ENCODE peak calls at places on chromosomes 3 and 15, in six cellular contexts. S is H9, K is colonic mucosa, B is PC-3, W is neural progenitor cell, T is tibial artery. V is an unnamed sample. For H3K9me3, the result is how much of the 10 kb centered on the place peaks cover.

GRCh38 chr3:15557511-15557946 is 36.0 kb upstream of the COLQ start:
- DNase-seq in W (peak), S (peak), K (peak), T (no peak), B (peak), V (peak)

GRCh38 chr3:98761656-98762229 is 1.4 kb upstream of the ST3GAL6 start:
- DNase-seq in T (no peak), K (no peak), B (no peak), W (peak), S (no peak), V (no peak)

GRCh38 chr15:50798684-50799083 is 33.2 kb upstream of the SPPL2A start:
- DNase-seq in K (peak), B (peak), S (no peak), T (no peak), W (no peak), V (no peak)

GRCh38 chr3:64650096-64650622 is 37.6 kb downstream of the ADAMTS9 start:
- DNase-seq in W (no peak), B (no peak), S (no peak), K (no peak), T (no peak), V (no peak)

GRCh38 chr3:118882353-118882947 is 152.2 kb downstream of the IGSF11 start:
- DNase-seq in S (peak), T (peak), K (peak), W (peak), B (peak), V (peak)

GRCh38 chr3:20736287-20736686 is 550.3 kb upstream of the SGO1 start:
- DNase-seq in T (no peak), K (no peak), W (no peak), B (no peak), S (no peak), V (no peak)

GRCh38 chr3:126523745-126524428 is at the start of gene CHST13:
- DNase-seq in W (peak), K (peak), S (peak), B (peak), T (peak), V (peak)

GRCh38 chr3:107953707-107954106 is 137.1 kb downstream of the CD47 start:
- DNase-seq in K (no peak), T (no peak), W (no peak), S (no peak), B (no peak), V (no peak)

GRCh38 chr3:122858373-122858772 is 63.5 kb downstream of the SLC49A4 start:
- DNase-seq in W (no peak), T (no peak), K (no peak), S (no peak), B (peak), V (no peak)

DNA sequence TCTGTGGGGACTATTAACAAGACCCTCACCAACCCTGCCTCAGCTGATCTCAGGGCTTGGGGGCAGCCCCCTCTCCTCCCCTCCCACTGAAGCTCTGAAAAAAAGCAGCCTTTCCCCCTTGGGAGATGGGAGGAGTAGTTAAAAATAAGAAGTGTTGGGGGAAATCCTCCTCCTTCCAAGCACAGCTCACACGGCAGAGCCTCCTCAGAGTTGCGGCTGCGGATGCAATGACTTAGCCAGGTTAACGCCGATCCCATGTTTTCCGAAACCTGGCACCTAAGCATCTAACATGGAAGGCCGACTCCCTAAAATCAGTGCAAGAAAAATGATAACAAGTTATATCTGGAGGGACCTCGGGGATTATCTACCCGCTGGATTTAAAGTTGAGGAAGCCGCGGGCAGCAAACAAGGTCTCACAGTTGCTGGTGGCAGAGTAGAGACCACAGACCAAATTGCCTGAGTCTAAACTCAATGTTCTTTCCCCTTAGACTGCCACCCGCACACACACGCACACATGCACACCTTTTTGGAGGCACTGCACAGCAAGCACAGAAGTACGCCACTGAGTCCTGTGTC is 1.1 kb upstream of the TPM1 start:
- DNase-seq in S (no peak), K (no peak), W (peak), T (no peak), B (no peak), V (no peak)
- H3K9me3 ChIP-seq in S (under half), K (under half), W (under half), T (under half), B (under half), V (under half)

DNA sequence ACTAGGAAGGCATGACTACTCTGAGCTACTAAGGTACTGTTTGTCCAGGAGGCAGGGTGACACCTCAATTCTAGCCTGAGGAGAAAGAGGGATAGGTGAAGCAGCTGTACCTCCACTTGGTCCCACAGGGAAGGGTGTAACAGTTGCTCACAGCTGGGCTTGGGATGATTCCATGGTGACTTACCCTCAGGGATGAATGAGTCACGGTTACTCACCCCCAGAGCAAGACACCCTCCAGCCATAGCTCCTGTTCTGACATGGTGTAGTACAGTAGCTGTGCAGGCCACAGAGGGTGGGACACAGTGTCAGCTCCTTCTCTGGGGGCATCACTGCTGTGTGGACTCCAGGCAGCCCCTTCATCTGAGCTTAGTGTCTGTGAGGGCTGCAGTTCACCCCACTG is 868.6 kb upstream of the SEMA6D start:
- DNase-seq in W (no peak), S (no peak), B (peak), K (no peak), T (no peak), V (no peak)
- H3K9me3 ChIP-seq in W (under half), S (under half), B (under half), K (under half), T (under half), V (under half)

DNA sequence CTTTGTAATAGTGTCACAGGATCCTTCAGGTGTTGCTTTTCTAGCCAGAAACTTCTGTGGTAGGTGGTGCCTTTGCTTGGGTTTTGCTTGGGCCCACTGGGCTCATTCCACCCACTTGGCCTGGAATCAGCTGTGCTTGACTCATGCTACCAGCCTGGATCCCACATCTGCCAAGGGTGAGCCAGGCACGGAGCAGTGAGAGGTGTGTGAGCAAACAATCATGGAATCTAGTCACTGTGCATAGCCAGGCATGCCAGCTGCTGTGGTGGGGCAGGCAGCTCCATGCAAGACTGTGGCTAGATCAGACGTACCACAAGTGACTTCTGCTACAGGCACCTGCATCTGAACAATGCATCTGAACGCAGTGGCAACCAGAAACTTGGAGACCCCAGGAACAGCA is 275.9 kb downstream of the UBE2E2 start:
- DNase-seq in S (no peak), T (no peak), B (peak), W (no peak), K (no peak), V (no peak)
- H3K9me3 ChIP-seq in S (under half), T (under half), B (under half), W (under half), K (under half), V (under half)

GRCh38 chr15:20294651-20295237 is 246.9 kb downstream of the GOLGA6L6 start:
- DNase-seq in S (peak), W (no peak), T (no peak), K (no peak), B (no peak), V (no peak)
- H3K9me3 ChIP-seq in S (half or more), W (half or more), T (under half), K (under half), B (under half), V (under half)